ENCODE peak calls at places on chromosomes 16 and 17, in seven cellular contexts. J is body of pancreas, M is adrenal gland, Y is transverse colon, I is heart left ventricle, G is uterus, R is Peyer's patch. D is an unnamed sample.

GRCh38 chr17:59669411-59669810 is 37.8 kb downstream of the PTRH2 start:
- DNase-seq in R (no peak), I (no peak), J (no peak), M (no peak), G (no peak), Y (no peak), D (no peak)

GRCh38 chr16:83852774-83853173 is 45.0 kb downstream of the HSBP1 start:
- DNase-seq in M (no peak), I (no peak), Y (no peak), J (no peak), R (no peak), G (no peak), D (no peak)

GRCh38 chr17:38656959-38657823 is 17.6 kb downstream of the EPOP start:
- DNase-seq in R (no peak), J (peak; percentile 28), I (no peak), G (no peak), M (no peak), Y (no peak), D (no peak)

GRCh38 chr16:58024673-58025350 is 742 bp upstream of the MMP15 start:
- DNase-seq in R (peak; percentile 25), I (peak; percentile 69), G (no peak), Y (peak; percentile 91), J (peak; percentile 74), M (peak; percentile 71), D (no peak)

GRCh38 chr17:64507418-64507766 is 615 bp downstream of the CEP95 start:
- DNase-seq in R (no peak), I (no peak), Y (no peak), J (peak; percentile 29), M (peak; percentile 73), G (no peak), D (peak; percentile 15)

GRCh38 chr17:30064738-30065137 is 51.9 kb upstream of the NSRP1 start:
- DNase-seq in G (no peak), J (no peak), M (no peak), R (no peak), Y (no peak), I (no peak), D (no peak)

GRCh38 chr16:70781800-70782199 is 19.2 kb downstream of the VAC14 start:
- DNase-seq in J (no peak), R (no peak), G (no peak), Y (no peak), M (no peak), I (no peak), D (no peak)

GRCh38 chr17:45941395-45941794 is 47.0 kb downstream of the MAPT start:
- DNase-seq in Y (no peak), M (no peak), J (no peak), I (no peak), R (no peak), G (no peak), D (no peak)

GRCh38 chr17:66255112-66255511 is 25.9 kb upstream of the APOH start:
- DNase-seq in G (no peak), I (no peak), J (no peak), R (no peak), Y (no peak), M (peak; percentile 61), D (peak; percentile 46)

GRCh38 chr17:44400226-44400847 is 10.9 kb upstream of the ITGA2B start:
- DNase-seq in M (no peak), Y (no peak), G (no peak), I (no peak), R (no peak), J (no peak), D (no peak)

GRCh38 chr17:59001158-59001814 is 105.4 kb downstream of the TRIM37 start:
- DNase-seq in R (peak; percentile 90), Y (peak; percentile 31), G (no peak), M (peak; percentile 90), I (no peak), J (peak; percentile 26), D (peak; percentile 26)

GRCh38 chr17:61128671-61129115 is 270.9 kb upstream of the TBX2 start:
- DNase-seq in M (no peak), R (no peak), I (no peak), J (no peak), G (no peak), Y (no peak), D (no peak)

GRCh38 chr16:10121496-10121895 is 60.7 kb downstream of the GRIN2A start:
- DNase-seq in G (no peak), Y (no peak), I (no peak), M (no peak), J (no peak), R (no peak), D (no peak)

GRCh38 chr16:67723151-67723915 is 4.2 kb upstream of the GFOD2 start:
- DNase-seq in Y (no peak), J (no peak), I (no peak), R (no peak), M (no peak), G (no peak), D (no peak)

GRCh38 chr16:17056666-17057065 is 414.1 kb downstream of the XYLT1 start:
- DNase-seq in R (no peak), G (no peak), J (no peak), Y (no peak), M (no peak), I (no peak), D (no peak)

GRCh38 chr17:303161-303560 is 49.4 kb downstream of the RPH3AL start:
- DNase-seq in G (no peak), I (peak; percentile 16), R (no peak), J (no peak), Y (no peak), M (no peak), D (no peak)

GRCh38 chr16:48507346-48507745 is 102.6 kb downstream of the N4BP1 start:
- DNase-seq in I (no peak), M (no peak), R (no peak), J (no peak), G (no peak), Y (no peak), D (no peak)

GRCh38 chr17:50904522-50905459 is 38.6 kb upstream of the TOB1 start:
- DNase-seq in G (peak; percentile 79), R (no peak), M (no peak), Y (peak; percentile 48), J (peak; percentile 79), I (no peak), D (peak; percentile 91)

GRCh38 chr17:66268247-66268927 is 34.0 kb upstream of the PRKCA start:
- DNase-seq in M (peak; percentile 7), Y (no peak), R (no peak), G (no peak), J (no peak), I (no peak), D (no peak)

GRCh38 chr17:45096141-45096540 is 35.0 kb downstream of the NMT1 start:
- DNase-seq in Y (no peak), J (no peak), M (no peak), I (no peak), R (no peak), G (no peak), D (no peak)

GRCh38 chr16:4847774-4848587 is 700 bp downstream of the UBN1 start:
- DNase-seq in I (peak; percentile 71), Y (peak; percentile 61), J (peak; percentile 75), R (peak; percentile 28), G (peak; percentile 51), M (peak; percentile 88), D (peak; percentile 53)

GRCh38 chr16:88908307-88908706 is 41.8 kb upstream of the PABPN1L start:
- DNase-seq in M (no peak), R (no peak), J (no peak), G (no peak), I (no peak), Y (no peak), D (no peak)
- H3K27ac ChIP-seq in M (no peak overlapping the region), R (no peak overlapping the region), J (no peak overlapping the region), G (peak overlapping the region; percentile 24), I (peak overlapping the region; percentile 57), Y (no peak overlapping the region), D (no peak overlapping the region)

GRCh38 chr17:42019509-42020404 is at the start of gene NKIRAS2:
- DNase-seq in M (peak; percentile 96), I (peak; percentile 98), J (peak; percentile 94), R (peak; percentile 93), G (peak; percentile 90), Y (peak; percentile 96), D (peak; percentile 90)
- TF ChIP-seq POLR2A in M (peak; percentile 65), I (peak; percentile 62), J (peak; percentile 62), R (peak; percentile 55), G (peak; percentile 51), Y (peak; percentile 71), D (peak; percentile 52)

GRCh38 chr17:42857389-42857788 is 6.4 kb downstream of the AOC3 start:
- DNase-seq in M (no peak), Y (no peak), R (no peak), J (no peak), I (peak; percentile 4), G (no peak), D (no peak)

GRCh38 chr17:42853597-42853967 is 2.6 kb downstream of the AOC3 start:
- DNase-seq in R (no peak), I (no peak), Y (peak; percentile 28), M (no peak), G (no peak), J (no peak), D (no peak)

GRCh38 chr17:42853968-42854790 is 3.2 kb downstream of the AOC3 start:
- DNase-seq in M (no peak), R (no peak), G (no peak), Y (no peak), J (no peak), I (peak; percentile 34), D (no peak)

GRCh38 chr17:42853004-42853403 is 2.0 kb downstream of the AOC3 start:
- DNase-seq in M (no peak), J (no peak), G (peak; percentile 56), I (peak; percentile 24), R (no peak), Y (no peak), D (no peak)

DNA sequence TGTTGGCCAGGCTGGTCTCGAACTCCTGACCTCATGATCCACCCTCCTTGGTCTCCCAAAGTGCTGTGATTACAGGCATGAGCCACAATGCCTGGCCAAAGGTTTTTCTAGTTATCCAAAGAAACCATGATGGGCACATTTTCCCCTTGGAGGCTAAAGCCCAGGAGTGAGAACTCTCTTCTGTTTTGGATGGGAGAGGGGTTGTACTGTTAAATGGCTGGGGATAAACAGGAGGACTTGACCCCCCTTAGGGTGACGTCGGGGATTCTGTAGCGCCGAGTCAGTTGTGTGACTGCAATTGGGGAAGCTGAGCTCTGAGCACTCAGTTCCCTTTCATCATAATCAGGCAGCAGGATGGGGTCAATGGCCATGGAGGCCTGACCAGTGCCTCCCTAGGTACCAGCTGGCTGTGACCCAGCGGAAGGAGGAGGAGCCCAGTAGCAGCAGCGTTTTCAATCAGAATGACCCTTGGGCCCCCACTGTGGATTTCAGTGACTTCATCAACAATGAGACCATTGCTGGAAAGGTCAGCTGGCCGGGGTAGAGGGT is 4.1 kb downstream of the AOC3 start:
- DNase-seq in J (no peak), R (no peak), M (no peak), I (peak; percentile 52), G (no peak), Y (no peak), D (no peak)
- H3K27ac ChIP-seq in J (no peak overlapping the region), R (no peak overlapping the region), M (no peak overlapping the region), I (no peak overlapping the region), G (no peak overlapping the region), Y (peak overlapping the region; percentile 80), D (no peak overlapping the region)

DNA sequence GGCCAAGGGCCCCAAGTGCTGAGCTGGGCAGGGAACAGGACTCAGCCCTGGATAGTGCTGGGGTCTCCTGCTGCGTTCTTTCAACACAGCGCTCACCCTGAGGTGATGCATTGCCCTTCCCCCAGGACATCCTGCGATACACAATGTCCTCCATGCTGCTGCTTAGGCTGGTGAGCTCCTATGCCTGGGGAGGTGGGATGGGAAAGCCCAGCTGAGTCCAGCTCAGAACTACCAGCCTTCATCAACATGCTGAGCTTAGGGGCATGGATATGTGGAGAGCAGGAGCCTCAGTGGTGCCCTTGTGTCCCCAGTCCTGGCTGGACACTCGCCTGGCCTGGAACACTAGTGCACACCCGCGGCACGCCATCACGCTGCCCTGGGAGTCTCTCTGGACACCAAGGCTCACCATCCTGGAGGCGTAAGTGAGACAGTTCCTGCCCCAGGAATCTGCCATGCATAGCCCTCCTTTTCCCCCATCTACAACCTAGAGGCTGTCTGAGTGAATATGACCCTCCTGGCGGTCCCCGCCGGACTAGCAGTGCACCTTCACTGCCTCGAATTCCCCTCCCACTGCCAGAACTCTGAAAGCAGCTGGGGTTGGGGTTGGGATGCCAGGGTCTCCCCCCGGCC is 710 bp downstream of the ZACN start:
- DNase-seq in G (no peak), I (no peak), M (no peak), J (no peak), R (no peak), Y (no peak), D (no peak)
- TF ChIP-seq POLR2A in G (no peak), I (no peak), M (no peak), J (peak; percentile 5), R (no peak), Y (no peak), D (no peak)

D was measured in prostate gland.